ENCODE peak calls at places on chromosomes 1 and 21, in nine cellular contexts. I, B, E, T, X, F, J, H and D are unnamed samples.
A peak's percentile ranks its signal among the peaks of the same experiment; 100 is the strongest.

GRCh38 chr1:36865080-36865900 is 169.0 kb downstream of the GRIK3 start:
- DNase-seq in F (no peak), E (no peak), H (no peak), T (no peak), J (no peak), I (no peak), X (no peak), B (no peak), D (no peak)

GRCh38 chr1:204150702-204151561 is 912 bp downstream of the ETNK2 start:
- DNase-seq in E (no peak), H (no peak), X (no peak), F (no peak), I (no peak), T (no peak), B (no peak), J (no peak), D (no peak)

GRCh38 chr1:232904566-232904965 is 45.8 kb upstream of the NTPCR start:
- DNase-seq in X (no peak), H (peak; percentile 51), I (peak; percentile 17), J (peak; percentile 64), E (no peak), T (no peak), B (no peak), F (no peak), D (peak; percentile 19)

GRCh38 chr1:246724725-246725095 is 501 bp downstream of the SCCPDH start:
- DNase-seq in H (peak; percentile 59), F (peak; percentile 31), B (peak; percentile 53), E (no peak), J (peak; percentile 64), T (no peak), X (no peak), I (no peak), D (no peak)

GRCh38 chr1:161307230-161307768 is 2.5 kb downstream of the MPZ start:
- DNase-seq in I (peak; percentile 18), H (no peak), B (peak; percentile 57), T (peak; percentile 78), X (no peak), F (peak; percentile 23), J (peak; percentile 36), E (no peak), D (no peak)

GRCh38 chr21:36704958-36705678 is 6.2 kb downstream of the SIM2 start:
- DNase-seq in I (no peak), X (no peak), E (no peak), H (no peak), B (no peak), F (no peak), J (no peak), T (peak; percentile 40), D (no peak)

GRCh38 chr1:26284597-26285351 is 4.9 kb downstream of the SH3BGRL3 start:
- DNase-seq in I (peak; percentile 96), E (peak; percentile 90), F (no peak), J (peak; percentile 92), X (no peak), B (peak; percentile 92), H (peak; percentile 68), T (peak; percentile 98), D (peak; percentile 94)

GRCh38 chr1:13992489-13993285 is 292.7 kb downstream of the PRDM2 start:
- DNase-seq in B (no peak), H (no peak), X (no peak), I (no peak), E (no peak), F (no peak), T (no peak), J (peak; percentile 68), D (no peak)

GRCh38 chr1:37673920-37674319 is 18.4 kb upstream of the CDCA8 start:
- DNase-seq in H (no peak), J (no peak), X (no peak), F (no peak), B (no peak), E (no peak), T (no peak), I (peak; percentile 90), D (no peak)

GRCh38 chr21:43311303-43311817 is 115.6 kb downstream of the SIK1 start:
- DNase-seq in B (no peak), X (peak; percentile 89), I (no peak), J (no peak), F (no peak), H (no peak), E (no peak), T (no peak), D (no peak)

GRCh38 chr1:19597463-19598309 is 46.4 kb upstream of the NBL1 start:
- DNase-seq in T (peak; percentile 26), I (peak; percentile 66), X (peak; percentile 6), J (peak; percentile 50), F (peak; percentile 7), B (peak; percentile 68), E (peak; percentile 15), H (no peak), D (no peak)

GRCh38 chr21:14737922-14738321 is 191.8 kb upstream of the SAMSN1 start:
- DNase-seq in I (peak; percentile 75), H (peak; percentile 90), T (no peak), J (peak; percentile 59), E (peak; percentile 16), X (peak; percentile 62), F (peak; percentile 24), B (peak; percentile 58), D (peak; percentile 55)

GRCh38 chr21:39452207-39452964 is 616 bp downstream of the SH3BGR start:
- DNase-seq in T (no peak), J (peak; percentile 15), E (no peak), B (no peak), F (peak; percentile 90), H (no peak), X (no peak), I (no peak), D (no peak)

GRCh38 chr1:221714227-221715116 is 27.4 kb downstream of the DUSP10 start:
- DNase-seq in T (no peak), B (no peak), J (no peak), F (no peak), E (no peak), X (peak; percentile 91), I (no peak), H (no peak), D (no peak)

GRCh38 chr1:226411619-226412018 is 3.7 kb upstream of the PARP1 start:
- DNase-seq in E (no peak), T (no peak), F (no peak), I (no peak), H (no peak), B (peak; percentile 95), J (no peak), X (no peak), D (no peak)

GRCh38 chr1:51693420-51694144 is 76.7 kb downstream of the OSBPL9 start:
- DNase-seq in I (no peak), F (no peak), H (no peak), J (peak; percentile 23), B (no peak), X (no peak), E (no peak), T (no peak), D (no peak)

GRCh38 chr1:58979085-58979484 is 195.2 kb upstream of the JUN start:
- DNase-seq in X (no peak), J (no peak), I (no peak), B (no peak), F (no peak), E (no peak), H (peak; percentile 78), T (no peak), D (peak; percentile 29)

GRCh38 chr1:155070721-155071556 is 7.4 kb downstream of the EFNA4 start:
- DNase-seq in X (peak; percentile 47), E (peak; percentile 72), I (peak; percentile 76), J (peak; percentile 72), H (peak; percentile 54), B (peak; percentile 91), F (peak; percentile 43), T (peak; percentile 86), D (no peak)

GRCh38 chr1:69436151-69436550 is 131.6 kb upstream of the LRRC7 start:
- DNase-seq in F (no peak), X (no peak), T (no peak), E (no peak), I (no peak), J (no peak), H (no peak), B (no peak), D (no peak)

GRCh38 chr21:26925636-26926035 is 41.3 kb downstream of the ADAMTS5 start:
- DNase-seq in E (no peak), T (no peak), F (no peak), H (no peak), J (no peak), I (no peak), X (no peak), B (no peak), D (no peak)